ENCODE peak calls at places on chromosomes 2 and 18, in nine cellular contexts. L is ovary, N is stomach, X is A549, Z is HepG2, S is H1, A is tibial nerve, D is transverse colon, E is sigmoid colon. P is an unnamed sample.

GRCh38 chr2:228590681-228591080 is 409.2 kb upstream of the SPHKAP start:
- DNase-seq in L (no peak), N (no peak), X (no peak), Z (no peak), S (no peak), A (no peak), D (no peak), E (no peak), P (no peak)

GRCh38 chr18:54388203-54389142 is 30.8 kb downstream of the C18orf54 start:
- DNase-seq in L (no peak), N (no peak), X (peak; percentile 19), Z (peak; percentile 80), S (peak; percentile 55), A (no peak), D (peak; percentile 41), E (no peak), P (peak; percentile 44)

GRCh38 chr2:12211326-12212170 is 465.1 kb downstream of the LPIN1 start:
- DNase-seq in L (no peak), N (no peak), X (no peak), Z (no peak), S (no peak), A (no peak), D (no peak), E (no peak), P (peak; percentile 11)

GRCh38 chr2:189129971-189130370 is 49.6 kb downstream of the COL5A2 start:
- DNase-seq in L (no peak), N (no peak), X (no peak), Z (no peak), S (no peak), A (no peak), D (no peak), E (no peak), P (no peak)

GRCh38 chr2:142754182-142754581 is 123.3 kb upstream of the KYNU start:
- DNase-seq in L (no peak), N (no peak), X (no peak), Z (no peak), S (no peak), A (no peak), D (no peak), E (no peak), P (no peak)

GRCh38 chr2:157627594-157628281 is 926 bp downstream of the ACVR1C start:
- DNase-seq in L (peak; percentile 24), N (peak; percentile 49), X (no peak), Z (no peak), S (no peak), A (no peak), D (peak; percentile 82), E (no peak), P (no peak)

GRCh38 chr18:55301196-55301540 is 286.8 kb downstream of the TCF4 start:
- DNase-seq in L (no peak), N (no peak), X (no peak), Z (no peak), S (no peak), A (no peak), D (no peak), E (no peak), P (no peak)

GRCh38 chr2:109516445-109517117 is 97.2 kb downstream of the SEPTIN10 start:
- DNase-seq in L (no peak), N (peak; percentile 55), X (peak; percentile 88), Z (peak; percentile 73), S (peak; percentile 87), A (no peak), D (peak; percentile 49), E (no peak), P (peak; percentile 74)

GRCh38 chr2:143684731-143685364 is 555.6 kb downstream of the ARHGAP15 start:
- DNase-seq in L (no peak), N (no peak), X (no peak), Z (no peak), S (no peak), A (no peak), D (no peak), E (no peak), P (no peak)

GRCh38 chr2:143730950-143731254 is 601.7 kb downstream of the ARHGAP15 start:
- DNase-seq in L (no peak), N (no peak), X (no peak), Z (no peak), S (no peak), A (no peak), D (no peak), E (no peak), P (no peak)

GRCh38 chr2:127820080-127820668 is 9.2 kb upstream of the WDR33 start:
- DNase-seq in L (no peak), N (no peak), X (no peak), Z (no peak), S (peak; percentile 55), A (no peak), D (no peak), E (no peak), P (peak; percentile 25)
- TF ChIP-seq EP300 in L (no peak), N (no peak), X (no peak), Z (no peak), S (no peak), A (no peak), D (no peak), E (no peak), P (no peak)

GRCh38 chr2:181231151-181231550 is 226.0 kb upstream of the ITGA4 start:
- DNase-seq in L (no peak), N (no peak), X (no peak), Z (no peak), S (no peak), A (no peak), D (no peak), E (no peak), P (no peak)
- TF ChIP-seq EP300 in L (no peak), N (no peak), X (no peak), Z (no peak), S (no peak), A (no peak), D (no peak), E (no peak), P (no peak)

GRCh38 chr2:163210430-163210918 is 371.9 kb upstream of the KCNH7 start:
- DNase-seq in L (no peak), N (no peak), X (no peak), Z (no peak), S (no peak), A (no peak), D (no peak), E (no peak), P (no peak)
- TF ChIP-seq EP300 in L (no peak), N (no peak), X (no peak), Z (no peak), S (no peak), A (no peak), D (no peak), E (no peak), P (no peak)

DNA sequence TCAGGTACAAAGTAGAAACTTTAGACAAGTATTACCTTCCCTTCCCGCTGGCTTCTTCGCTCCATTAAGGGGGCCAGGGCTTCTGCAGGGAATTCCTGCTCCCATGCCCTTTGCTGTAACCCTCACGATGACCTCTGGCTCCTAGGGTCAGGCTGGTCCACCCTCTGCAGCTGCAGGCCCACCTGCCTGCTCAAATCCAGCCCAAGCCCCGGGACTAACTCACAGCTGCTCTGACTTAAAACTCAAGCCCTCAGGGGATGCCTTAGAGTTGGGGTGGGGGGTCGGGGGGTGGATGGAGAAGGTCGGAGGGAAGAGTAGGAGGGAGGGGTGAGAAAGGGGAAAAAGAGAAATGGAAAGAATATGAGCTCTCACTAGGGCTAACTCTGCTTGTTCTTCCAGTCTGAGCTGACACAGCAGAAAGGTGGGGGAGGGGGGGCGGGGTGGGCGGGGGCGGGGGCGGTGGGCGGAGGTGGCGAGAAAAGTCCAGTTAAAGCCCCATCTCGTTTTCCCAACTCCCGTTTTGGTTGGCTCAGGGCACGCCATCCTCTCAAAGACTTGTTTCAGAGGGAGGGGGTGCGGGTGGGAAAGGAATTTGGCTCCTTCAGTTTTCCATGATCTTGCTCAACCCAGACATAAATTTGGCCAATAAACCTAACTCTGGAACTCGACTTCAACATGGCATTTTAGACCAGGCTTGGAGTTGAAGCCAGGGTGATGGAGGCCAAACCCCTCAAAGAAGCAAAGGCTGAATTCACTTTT is 4.7 kb downstream of the IGFBP5 start:
- DNase-seq in L (peak; percentile 47), N (no peak), X (no peak), Z (no peak), S (no peak), A (peak; percentile 48), D (no peak), E (peak; percentile 93), P (no peak)
- TF ChIP-seq EP300 in L (no peak), N (no peak), X (no peak), Z (no peak), S (no peak), A (peak; percentile 15), D (no peak), E (peak; percentile 58), P (no peak)

DNA sequence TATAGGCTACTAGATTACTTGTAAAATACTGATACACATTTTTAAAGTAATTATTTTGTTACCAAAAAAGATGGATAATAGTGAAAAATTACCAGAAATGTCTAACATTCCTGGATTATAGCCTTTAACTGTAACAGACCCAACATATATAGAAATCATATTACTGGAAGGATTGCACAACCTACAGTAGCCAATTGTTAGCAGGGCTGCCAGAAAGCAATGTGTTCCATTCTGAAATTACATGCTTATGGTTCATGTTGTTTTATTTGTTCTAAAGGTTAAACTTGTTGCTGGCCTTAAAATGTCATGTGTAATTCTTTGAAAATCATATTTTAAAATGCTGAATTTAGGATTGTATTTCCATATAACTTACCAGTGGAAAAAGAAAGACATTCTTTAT is 793.6 kb upstream of the ACVR2A start:
- DNase-seq in L (no peak), N (no peak), X (no peak), Z (no peak), S (no peak), A (no peak), D (no peak), E (no peak), P (no peak)
- TF ChIP-seq EP300 in L (no peak), N (no peak), X (no peak), Z (no peak), S (no peak), A (no peak), D (no peak), E (no peak), P (no peak)

DNA sequence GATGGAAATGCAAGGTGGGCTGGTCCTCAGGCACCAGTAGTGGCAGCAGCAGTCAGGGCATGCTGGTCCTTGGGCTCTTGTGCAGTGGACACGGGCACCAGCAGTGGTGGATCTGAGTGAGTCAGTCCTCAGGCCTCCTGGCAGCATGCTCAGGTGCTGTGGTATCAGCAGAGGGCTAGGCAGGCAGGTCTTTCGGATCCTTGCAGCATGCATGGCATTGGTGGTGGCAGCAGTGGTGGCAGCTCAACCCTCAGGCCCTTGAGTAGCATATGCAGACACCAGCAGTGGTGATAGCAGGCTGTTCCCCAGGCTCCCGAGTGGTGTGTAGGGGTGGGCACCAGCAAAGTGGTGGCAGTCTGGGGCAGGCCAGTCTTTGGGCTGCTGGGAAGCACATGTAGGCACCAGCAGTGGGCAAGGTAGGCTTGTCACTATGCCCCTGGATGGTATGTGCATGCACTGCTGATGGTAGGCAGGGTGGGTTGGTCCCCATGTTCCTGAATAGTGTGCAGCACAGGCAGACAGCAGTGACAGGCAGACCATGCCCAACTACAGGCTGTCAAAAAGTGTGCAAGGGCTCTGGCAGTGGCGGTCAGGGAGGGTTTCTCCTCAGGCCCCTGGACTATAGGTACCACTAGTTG is 606.0 kb downstream of the ADCYAP1 start:
- DNase-seq in L (no peak), N (no peak), X (no peak), Z (no peak), S (no peak), A (no peak), D (no peak), E (no peak), P (no peak)
- TF ChIP-seq EP300 in L (no peak), N (no peak), X (no peak), Z (no peak), S (no peak), A (no peak), D (no peak), E (no peak), P (no peak)

GRCh38 chr2:206463685-206464084 is 20.4 kb downstream of the ADAM23 start:
- DNase-seq in L (no peak), N (no peak), X (no peak), Z (no peak), S (no peak), A (no peak), D (no peak), E (no peak), P (no peak)
- TF ChIP-seq EP300 in L (no peak), N (no peak), X (no peak), Z (no peak), S (no peak), A (no peak), D (no peak), E (no peak), P (no peak)